ENCODE peak calls at places on chromosome 14, in five cellular contexts. J, D, M, A and P are unnamed samples.

GRCh38 chr14:64760146-64760755 is 56.0 kb downstream of the PLEKHG3 start:
- DNase-seq in A (peak), D (no peak), M (peak), J (peak), P (peak)

GRCh38 chr14:52808101-52808500 is 16.7 kb upstream of the GNPNAT1 start:
- DNase-seq in D (no peak), A (no peak), M (no peak), J (no peak), P (no peak)

GRCh38 chr14:53217283-53217994 is 64.3 kb upstream of the DDHD1 start:
- DNase-seq in J (peak), M (peak), A (peak), D (peak), P (peak)

GRCh38 chr14:52850520-52850919 is 59.1 kb upstream of the GNPNAT1 start:
- DNase-seq in J (no peak), D (no peak), A (no peak), M (no peak), P (no peak)

GRCh38 chr14:103528158-103528511 is 861 bp upstream of the TRMT61A start:
- DNase-seq in M (peak), A (no peak), J (peak), D (no peak), P (peak)

GRCh38 chr14:45362505-45362904 is 109.5 kb upstream of the MIS18BP1 start:
- DNase-seq in D (no peak), A (no peak), M (no peak), J (no peak), P (no peak)

GRCh38 chr14:51185754-51186153 is 54.3 kb upstream of the TMX1 start:
- DNase-seq in D (no peak), J (no peak), M (no peak), A (no peak), P (no peak)

GRCh38 chr14:90397401-90398314 is 829 bp downstream of the CALM1 start:
- DNase-seq in A (peak), D (no peak), M (peak), J (peak), P (peak)

GRCh38 chr14:37232907-37233481 is 35.3 kb downstream of the MIPOL1 start:
- DNase-seq in J (peak), A (no peak), M (no peak), D (no peak), P (peak)

GRCh38 chr14:29814153-29815057 is 113.2 kb downstream of the PRKD1 start:
- DNase-seq in J (no peak), M (peak), D (no peak), A (no peak), P (no peak)

GRCh38 chr14:97218713-97219355 is 421.7 kb downstream of the VRK1 start:
- DNase-seq in J (peak), D (no peak), M (no peak), A (no peak), P (peak)

GRCh38 chr14:21902561-21903199 is 229.1 kb upstream of the OR4E1 start:
- DNase-seq in A (no peak), J (no peak), M (no peak), D (no peak), P (peak)

GRCh38 chr14:104984056-104984894 is 1.3 kb upstream of the CLBA1 start:
- DNase-seq in A (no peak), D (no peak), J (no peak), M (peak), P (no peak)